ENCODE peak calls at places on chromosomes 4 and X, in four cellular contexts. F, E, Z and G are unnamed samples.
A peak's percentile ranks its signal among the peaks of the same experiment; 100 is the strongest.

GRCh38 chr4:126888968-126889367 is 743.8 kb upstream of the INTU start:
- DNase-seq in F (no peak), E (no peak), Z (no peak), G (no peak)

GRCh38 chr4:145196747-145197146 is 16.4 kb upstream of the OTUD4 start:
- DNase-seq in F (no peak), E (no peak), Z (no peak), G (no peak)

GRCh38 chrX:45824471-45824870 is 623.8 kb upstream of the DIPK2B start:
- DNase-seq in F (peak; percentile 11), E (no peak), Z (peak; percentile 11), G (peak; percentile 27)

GRCh38 chrX:5916945-5917344 is 311.7 kb downstream of the NLGN4X start:
- DNase-seq in F (no peak), E (no peak), Z (no peak), G (peak; percentile 29)

GRCh38 chrX:39453847-39454645 is 643.7 kb downstream of the BCOR start:
- DNase-seq in F (no peak), E (no peak), Z (no peak), G (no peak)

GRCh38 chr4:165784672-165785071 is 88.4 kb upstream of the TLL1 start:
- DNase-seq in F (no peak), E (no peak), Z (no peak), G (no peak)

GRCh38 chrX:102863735-102864134 is 73.3 kb upstream of the RAB40AL start:
- DNase-seq in F (peak; percentile 72), E (peak; percentile 45), Z (peak; percentile 51), G (peak; percentile 70)

GRCh38 chr4:162015090-162015489 is 148.7 kb downstream of the FSTL5 start:
- DNase-seq in F (no peak), E (no peak), Z (no peak), G (no peak)

GRCh38 chr4:38202223-38202622 is 242.0 kb downstream of the PTTG2 start:
- DNase-seq in F (no peak), E (no peak), Z (no peak), G (no peak)

GRCh38 chrX:6151971-6152370 is 76.7 kb downstream of the NLGN4X start:
- DNase-seq in F (no peak), E (no peak), Z (no peak), G (no peak)

GRCh38 chr4:148161601-148162000 is 280.6 kb downstream of the NR3C2 start:
- DNase-seq in F (no peak), E (no peak), Z (no peak), G (no peak)

GRCh38 chr4:67104145-67104544 is 441.2 kb downstream of the CENPC start:
- DNase-seq in F (no peak), E (no peak), Z (no peak), G (no peak)

GRCh38 chr4:29770627-29771026 is 949.5 kb upstream of the PCDH7 start:
- DNase-seq in F (no peak), E (no peak), Z (no peak), G (no peak)

GRCh38 chrX:111736571-111736970 is 55.6 kb downstream of the ALG13 start:
- DNase-seq in F (no peak), E (no peak), Z (no peak), G (no peak)

GRCh38 chr4:88418411-88418810 is 38.5 kb upstream of the HERC5 start:
- DNase-seq in F (no peak), E (no peak), Z (no peak), G (no peak)

GRCh38 chrX:68717663-68718442 is 70.4 kb downstream of the STARD8 start:
- DNase-seq in F (no peak), E (no peak), Z (no peak), G (no peak)

GRCh38 chr4:133157460-133158160 is 8.5 kb downstream of the PCDH10 start:
- DNase-seq in F (no peak), E (no peak), Z (no peak), G (no peak)

GRCh38 chr4:1793496-1793840 is 375 bp downstream of the FGFR3 start:
- DNase-seq in F (peak; percentile 70), E (no peak), Z (no peak), G (peak; percentile 55)

GRCh38 chr4:1796486-1797204 is 3.6 kb downstream of the FGFR3 start:
- DNase-seq in F (no peak), E (no peak), Z (no peak), G (no peak)

GRCh38 chr4:1795304-1796195 is 2.5 kb downstream of the FGFR3 start:
- DNase-seq in F (peak; percentile 78), E (no peak), Z (peak; percentile 88), G (peak; percentile 63)

GRCh38 chr4:1793940-1794808 is 1.1 kb downstream of the FGFR3 start:
- DNase-seq in F (no peak), E (no peak), Z (no peak), G (peak; percentile 57)

GRCh38 chr4:1794809-1795303 is 1.8 kb downstream of the FGFR3 start:
- DNase-seq in F (no peak), E (no peak), Z (no peak), G (no peak)
- TF ChIP-seq EZH2 in F (no peak), E (no peak), Z (no peak), G (no peak)

DNA sequence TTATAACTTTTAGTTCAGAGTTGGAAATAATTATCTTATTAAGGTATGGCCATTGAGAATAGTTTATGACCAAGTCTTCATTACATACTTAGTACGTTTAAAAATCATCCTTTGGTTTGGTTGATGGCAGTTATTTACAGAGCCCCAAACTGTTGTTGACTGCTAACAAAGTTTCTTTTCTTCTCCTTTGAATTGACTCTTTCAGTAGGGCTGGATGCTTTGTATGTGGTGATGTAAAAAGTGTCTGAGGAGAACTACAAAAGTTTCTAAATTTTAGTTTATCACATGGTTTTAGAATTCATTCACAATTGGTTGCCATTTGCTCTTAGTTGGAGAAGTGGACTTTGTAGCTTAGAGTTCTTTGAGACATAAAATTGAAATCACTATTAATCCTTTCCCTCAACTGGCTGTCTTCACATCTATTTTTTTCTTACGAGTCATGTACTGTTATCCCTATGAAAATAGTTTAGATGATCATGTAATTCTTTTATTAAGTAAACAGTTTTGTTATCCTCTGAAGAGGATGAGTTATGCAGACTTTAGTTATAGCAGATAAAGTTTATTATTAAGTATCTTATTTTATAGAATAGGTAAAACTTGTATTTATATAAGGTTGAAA is 14.8 kb downstream of the PTPN13 start:
- DNase-seq in F (no peak), E (no peak), Z (no peak), G (no peak)
- TF ChIP-seq JUNB in F (no peak), E (no peak), Z (no peak), G (no peak)

DNA sequence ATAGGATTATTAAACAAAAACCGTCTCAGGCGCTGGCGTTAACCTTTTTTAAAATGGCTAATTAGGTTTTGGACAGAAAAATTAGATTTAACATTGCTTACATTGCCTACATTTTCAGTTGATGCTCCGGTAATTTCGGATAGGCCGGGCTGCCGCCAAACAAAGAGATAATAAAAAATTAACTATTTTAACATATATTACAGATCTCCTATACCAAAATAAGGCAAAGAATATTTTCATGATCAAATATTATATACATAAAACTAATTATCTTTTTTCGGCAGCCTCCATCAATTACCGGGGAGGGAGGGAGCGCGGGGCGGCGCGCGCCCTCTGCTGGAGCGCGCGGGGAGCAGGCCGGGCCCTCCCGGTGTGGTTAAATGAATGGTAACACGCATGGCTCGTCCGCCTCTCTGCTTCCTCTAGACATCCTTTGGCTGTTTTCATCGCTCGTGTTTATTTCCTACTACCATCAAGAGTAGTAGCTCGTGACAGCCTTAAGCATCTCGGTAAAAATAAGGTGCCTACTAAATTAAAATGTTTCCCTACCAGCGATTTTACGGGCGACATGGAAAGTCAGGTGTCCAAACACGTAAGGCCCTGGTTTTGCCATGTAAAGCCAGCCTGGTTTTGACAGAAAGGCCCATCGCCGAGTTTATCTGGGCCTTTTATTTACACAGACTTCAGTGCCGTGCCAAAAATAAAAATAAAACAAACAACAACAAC is 52.4 kb upstream of the TMEM33 start:
- DNase-seq in F (peak; percentile 79), E (no peak), Z (no peak), G (peak; percentile 57)
- TF ChIP-seq EZH2 in F (no peak), E (peak; percentile 99), Z (no peak), G (peak; percentile 90)

GRCh38 chr4:45317276-45317675 is 590.9 kb upstream of the GNPDA2 start:
- DNase-seq in F (no peak), E (no peak), Z (no peak), G (no peak)
- TF ChIP-seq JUNB in F (no peak), E (no peak), Z (no peak), G (no peak)

GRCh38 chr4:153433753-153434105 is 32.4 kb upstream of the TMEM131L start:
- DNase-seq in F (no peak), E (no peak), Z (no peak), G (no peak)

GRCh38 chr4:153427363-153428071 is 38.6 kb upstream of the TMEM131L start:
- DNase-seq in F (no peak), E (no peak), Z (no peak), G (no peak)

GRCh38 chr4:153428816-153429592 is 37.2 kb upstream of the TMEM131L start:
- DNase-seq in F (no peak), E (no peak), Z (no peak), G (no peak)

GRCh38 chr4:153434190-153434589 is 32.0 kb upstream of the TMEM131L start:
- DNase-seq in F (no peak), E (no peak), Z (no peak), G (no peak)

GRCh38 chr4:153432971-153433752 is 33.0 kb upstream of the TMEM131L start:
- DNase-seq in F (peak; percentile 50), E (peak; percentile 99), Z (peak; percentile 79), G (peak; percentile 80)
- TF ChIP-seq EZH2 in F (no peak), E (no peak), Z (no peak), G (no peak)

DNA sequence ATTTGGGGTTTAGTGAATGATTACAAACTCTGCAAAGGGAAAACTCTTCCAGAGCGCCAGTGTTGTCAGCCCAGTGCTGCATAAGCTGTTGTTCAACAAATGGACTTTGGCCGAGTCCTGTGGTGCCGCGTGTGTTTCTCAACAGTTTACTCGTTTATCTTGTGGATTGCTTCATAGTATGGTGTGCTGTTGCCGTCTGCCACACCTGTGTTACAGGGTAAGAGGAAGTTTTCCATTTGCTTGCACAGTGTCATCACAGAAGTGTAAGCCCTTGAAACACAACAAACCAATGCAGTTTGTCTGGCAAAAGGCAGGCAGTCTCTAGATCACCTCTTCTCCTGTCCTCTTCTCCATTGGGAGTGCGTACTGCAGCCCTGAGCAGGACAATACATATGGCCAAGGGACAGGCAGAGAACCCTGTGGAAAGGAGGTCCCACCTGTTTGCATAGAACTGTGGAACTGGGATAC is 66.3 kb downstream of the DCUN1D4 start:
- DNase-seq in F (no peak), E (no peak), Z (peak; percentile 98), G (no peak)
- TF ChIP-seq JUNB in F (no peak), E (no peak), Z (peak; percentile 48), G (no peak)